ENCODE peak calls at places on chromosomes 4 and X, in ten cellular contexts. V, S, F, E, O, Q, U, X, J and C are unnamed samples.

GRCh38 chr4:101621120-101621519 is 169.4 kb upstream of the BANK1 start:
- DNase-seq in S (no peak), E (no peak), V (no peak), Q (no peak), O (no peak), X (peak), U (no peak), F (no peak), J (peak), C (peak)

GRCh38 chr4:88900432-88900831 is 156.6 kb downstream of the FAM13A start:
- DNase-seq in V (no peak), J (no peak), U (peak), S (no peak), Q (no peak), E (no peak), X (peak), F (no peak), O (no peak), C (no peak)

GRCh38 chr4:148284526-148285193 is 157.6 kb downstream of the NR3C2 start:
- DNase-seq in F (no peak), O (no peak), X (no peak), S (no peak), U (peak), V (no peak), E (no peak), J (peak), Q (no peak), C (no peak)

GRCh38 chr4:141713185-141713584 is 76.8 kb downstream of the IL15 start:
- DNase-seq in O (no peak), U (no peak), E (no peak), V (no peak), Q (no peak), S (no peak), X (peak), J (no peak), F (no peak), C (no peak)

GRCh38 chrX:108298165-108298602 is 140.0 kb downstream of the COL4A6 start:
- DNase-seq in V (no peak), X (no peak), F (no peak), J (no peak), U (no peak), E (no peak), Q (no peak), S (no peak), O (no peak), C (no peak)

GRCh38 chr4:113810906-113811305 is 49.4 kb upstream of the CAMK2D start:
- DNase-seq in U (no peak), J (no peak), X (peak), E (no peak), Q (no peak), V (no peak), F (no peak), S (no peak), O (no peak), C (peak)

GRCh38 chrX:20802036-20802435 is 535.3 kb upstream of the RPS6KA3 start:
- DNase-seq in X (peak), V (no peak), Q (no peak), S (no peak), E (no peak), F (no peak), J (no peak), O (no peak), U (peak), C (no peak)

GRCh38 chr4:38583102-38583501 is 80.9 kb upstream of the KLF3 start:
- DNase-seq in F (no peak), E (no peak), U (no peak), Q (no peak), O (no peak), J (peak), S (no peak), V (no peak), X (peak), C (no peak)

GRCh38 chr4:187944179-187944578 is 51.4 kb upstream of the ZFP42 start:
- DNase-seq in X (no peak), V (no peak), E (no peak), Q (no peak), U (no peak), J (no peak), S (no peak), O (no peak), F (no peak), C (no peak)

GRCh38 chr4:20364969-20365368 is 113.3 kb downstream of the SLIT2 start:
- DNase-seq in U (no peak), S (no peak), F (no peak), E (no peak), X (no peak), V (no peak), O (no peak), J (no peak), Q (no peak), C (no peak)